ENCODE peak calls at places on chromosomes 5 and 9, in four cellular contexts. X, D, V and M are unnamed samples. For H3K27me3, the result is how much of the 10 kb centered on the place peaks cover.

GRCh38 chr5:135705230-135705631 is 126.4 kb upstream of the CXCL14 start:
- DNase-seq in D (no peak), X (no peak), V (no peak), M (no peak)

GRCh38 chr9:96117398-96118060 is 184.4 kb downstream of the HSD17B3 start:
- DNase-seq in D (no peak), X (no peak), V (no peak), M (no peak)

GRCh38 chr5:34918025-34918424 is 2.5 kb downstream of the BRIX1 start:
- DNase-seq in V (no peak), X (no peak), D (no peak), M (no peak)

GRCh38 chr5:120447706-120448239 is 16.3 kb upstream of the PRR16 start:
- DNase-seq in V (no peak), X (no peak), D (no peak), M (no peak)

GRCh38 chr9:22119537-22120167 is 110.5 kb upstream of the CDKN2B start:
- DNase-seq in V (no peak), X (no peak), D (no peak), M (no peak)

GRCh38 chr9:17005085-17005484 is 129.8 kb upstream of the CNTLN start:
- DNase-seq in D (peak), X (peak), V (peak), M (no peak)

GRCh38 chr9:96027271-96028131 is 152.0 kb downstream of the ERCC6L2 start:
- DNase-seq in D (peak), V (no peak), X (no peak), M (no peak)

GRCh38 chr5:146185161-146185560 is 2.7 kb upstream of the LARS1 start:
- DNase-seq in D (no peak), X (no peak), V (no peak), M (no peak)

GRCh38 chr9:136403538-136403914 is 3.6 kb upstream of the SNAPC4 start:
- DNase-seq in X (no peak), V (no peak), D (no peak), M (peak)

GRCh38 chr9:102273952-102274351 is 535.5 kb upstream of the GRIN3A start:
- DNase-seq in D (no peak), X (no peak), V (no peak), M (no peak)

GRCh38 chr5:150464554-150465012 is 15.0 kb upstream of the RPS14 start:
- DNase-seq in V (no peak), D (no peak), X (peak), M (no peak)

GRCh38 chr5:180491496-180491895 is 2.7 kb upstream of the CNOT6 start:
- DNase-seq in X (no peak), D (no peak), V (no peak), M (no peak)

GRCh38 chr5:137836301-137836700 is 31.4 kb upstream of the MYOT start:
- DNase-seq in V (no peak), D (no peak), X (no peak), M (no peak)

GRCh38 chr5:102018690-102019089 is 277.4 kb downstream of the SLCO4C1 start:
- DNase-seq in V (no peak), D (no peak), X (peak), M (no peak)

GRCh38 chr9:38182321-38182720 is 113.3 kb upstream of the SHB start:
- DNase-seq in X (no peak), V (no peak), D (peak), M (no peak)

GRCh38 chr5:140293091-140293996 is 9.6 kb downstream of the PFDN1 start:
- DNase-seq in D (no peak), V (no peak), X (no peak), M (no peak)

GRCh38 chr5:159877894-159878448 is 38.3 kb upstream of the ADRA1B start:
- DNase-seq in V (peak), X (peak), D (peak), M (no peak)

GRCh38 chr5:144433893-144434292 is 263.2 kb downstream of the KCTD16 start:
- DNase-seq in V (no peak), X (no peak), D (no peak), M (no peak)

GRCh38 chr5:141958113-141958512 is at the start of gene PCDH12:
- DNase-seq in D (peak), X (peak), V (no peak), M (no peak)

GRCh38 chr9:19741178-19741577 is 47.7 kb downstream of the SLC24A2 start:
- DNase-seq in X (no peak), V (no peak), D (no peak), M (no peak)

GRCh38 chr9:89740722-89741121 is 135.9 kb downstream of the GADD45G start:
- DNase-seq in V (peak), X (no peak), D (no peak), M (no peak)

GRCh38 chr5:157505496-157505895 is 45.5 kb downstream of the NIPAL4 start:
- DNase-seq in V (no peak), X (no peak), D (no peak), M (no peak)

GRCh38 chr9:98064623-98065392 is 8.3 kb downstream of the NANS start:
- DNase-seq in V (no peak), X (no peak), D (no peak), M (no peak)

GRCh38 chr5:138182808-138183207 is 3.9 kb downstream of the KIF20A start:
- DNase-seq in X (no peak), D (no peak), V (no peak), M (no peak)

GRCh38 chr9:123478160-123478559 is 122.2 kb downstream of the CRB2 start:
- DNase-seq in X (no peak), V (no peak), D (no peak), M (no peak)

GRCh38 chr5:174839196-174839595 is 114.8 kb downstream of the MSX2 start:
- DNase-seq in D (no peak), X (no peak), V (no peak), M (no peak)

GRCh38 chr9:72557549-72557948 is 36.1 kb downstream of the TMC1 start:
- DNase-seq in D (peak), X (peak), V (no peak), M (no peak)

GRCh38 chr5:154418344-154418820 is 27.4 kb upstream of the SAP30L start:
- DNase-seq in D (no peak), V (no peak), X (no peak), M (no peak)

GRCh38 chr9:133735894-133736293 is 2.3 kb downstream of the SARDH start:
- DNase-seq in V (no peak), D (no peak), X (no peak), M (no peak)

GRCh38 chr9:18595597-18595996 is 121.6 kb downstream of the ADAMTSL1 start:
- DNase-seq in V (no peak), D (no peak), X (no peak), M (no peak)

GRCh38 chr5:111556504-111556903 is 44.2 kb upstream of the STARD4 start:
- DNase-seq in D (no peak), V (no peak), X (no peak), M (no peak)

GRCh38 chr9:114300846-114301797 is 21.8 kb upstream of the ORM1 start:
- DNase-seq in X (peak), D (no peak), V (peak), M (no peak)

GRCh38 chr5:88683506-88684135 is 199.4 kb downstream of the MEF2C start:
- DNase-seq in X (no peak), D (no peak), V (no peak), M (peak)

DNA sequence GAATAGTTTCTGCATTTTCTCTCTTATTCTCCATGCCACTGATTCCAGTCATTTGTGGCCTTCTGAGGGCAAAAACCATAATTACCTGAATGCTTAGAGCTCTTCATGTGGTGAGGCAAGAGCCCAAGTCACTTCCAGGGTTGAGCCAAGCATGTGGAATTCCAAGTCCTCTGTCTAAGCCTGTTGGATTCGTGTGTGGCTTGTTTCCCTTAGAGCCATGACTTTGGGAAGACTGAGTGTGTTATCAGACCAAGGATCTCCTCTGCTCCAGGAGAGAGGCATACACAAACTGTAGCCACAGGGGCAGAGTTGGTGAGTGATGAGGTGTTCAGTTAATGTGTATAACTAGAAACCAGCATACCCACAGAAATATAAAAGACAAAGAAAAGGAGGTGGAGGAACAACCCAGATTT is 27.1 kb downstream of the SLC22A5 start:
- DNase-seq in D (no peak), X (no peak), V (no peak), M (no peak)
- TF ChIP-seq CTCF in D (no peak), X (no peak), V (no peak), M (no peak)

DNA sequence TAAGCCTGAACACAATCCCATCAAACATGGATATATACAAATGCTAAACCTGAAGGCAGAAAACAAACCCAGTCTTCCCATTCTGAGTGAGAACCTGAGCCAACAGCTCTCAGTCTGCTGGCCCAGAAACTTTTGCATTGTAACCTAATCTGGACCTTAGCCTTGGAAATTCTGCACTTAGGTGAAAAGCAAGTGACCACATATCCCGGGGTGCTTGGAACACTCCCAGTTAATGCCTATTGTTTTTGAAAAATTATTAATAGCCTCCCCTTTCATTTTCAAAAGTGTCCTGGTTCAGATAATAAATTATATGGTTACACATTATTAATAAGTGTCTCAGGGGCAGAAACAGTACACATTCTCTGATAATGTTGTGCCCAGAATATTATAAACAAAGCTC is 228.3 kb upstream of the TARS1 start:
- DNase-seq in X (no peak), D (no peak), V (no peak), M (no peak)
- H3K27me3 ChIP-seq in X (under half), D (under half), V (under half), M (under half)

DNA sequence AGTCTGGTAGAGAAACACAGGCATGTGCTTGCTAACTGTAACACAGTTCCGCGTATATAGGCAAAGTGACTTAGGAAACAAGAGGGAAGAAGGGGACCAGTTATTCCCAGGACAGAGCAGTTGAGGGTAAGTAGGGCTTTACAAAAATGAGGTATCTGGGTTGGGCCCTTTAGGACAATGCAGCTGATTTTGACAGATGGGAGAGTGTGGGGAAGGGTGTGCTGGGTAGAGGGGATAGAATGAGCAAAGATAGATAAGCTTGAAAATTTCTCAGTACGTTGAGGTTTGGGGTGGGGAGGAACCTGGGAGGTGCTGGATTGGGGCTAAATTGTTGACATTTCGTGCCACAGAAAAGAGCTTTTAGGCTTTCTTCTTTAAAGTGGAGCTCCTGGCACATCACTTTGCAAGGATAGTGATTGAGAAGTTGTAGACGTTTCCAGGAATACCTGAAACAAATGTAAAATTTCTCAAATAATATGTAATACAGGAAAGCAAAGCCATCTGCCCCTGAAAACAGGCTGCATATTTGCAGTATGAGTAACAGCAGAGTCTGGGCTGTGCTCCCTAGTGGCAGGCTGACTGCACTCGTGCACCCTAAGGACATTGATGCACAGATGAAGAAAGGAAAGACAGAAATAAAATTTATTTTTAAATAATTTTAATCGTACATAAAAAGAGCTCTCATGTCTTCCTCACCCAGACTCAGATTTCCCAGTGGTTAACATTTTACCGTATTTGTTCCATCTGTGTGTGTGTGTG is 145.0 kb upstream of the DMRT1 start:
- DNase-seq in D (no peak), X (peak), V (no peak), M (no peak)
- TF ChIP-seq CTCF in D (no peak), X (no peak), V (no peak), M (no peak)

GRCh38 chr9:23849379-23849778 is 23.3 kb upstream of the ELAVL2 start:
- DNase-seq in X (no peak), D (no peak), V (no peak), M (no peak)
- H3K27me3 ChIP-seq in X (under half), D (under half), V (under half), M (under half)

GRCh38 chr5:82246960-82247574 is 31.1 kb downstream of the RPS23 start:
- DNase-seq in D (no peak), X (no peak), V (no peak), M (no peak)

GRCh38 chr5:82244151-82244550 is 34.0 kb downstream of the RPS23 start:
- DNase-seq in X (no peak), V (no peak), D (no peak), M (no peak)

DNA sequence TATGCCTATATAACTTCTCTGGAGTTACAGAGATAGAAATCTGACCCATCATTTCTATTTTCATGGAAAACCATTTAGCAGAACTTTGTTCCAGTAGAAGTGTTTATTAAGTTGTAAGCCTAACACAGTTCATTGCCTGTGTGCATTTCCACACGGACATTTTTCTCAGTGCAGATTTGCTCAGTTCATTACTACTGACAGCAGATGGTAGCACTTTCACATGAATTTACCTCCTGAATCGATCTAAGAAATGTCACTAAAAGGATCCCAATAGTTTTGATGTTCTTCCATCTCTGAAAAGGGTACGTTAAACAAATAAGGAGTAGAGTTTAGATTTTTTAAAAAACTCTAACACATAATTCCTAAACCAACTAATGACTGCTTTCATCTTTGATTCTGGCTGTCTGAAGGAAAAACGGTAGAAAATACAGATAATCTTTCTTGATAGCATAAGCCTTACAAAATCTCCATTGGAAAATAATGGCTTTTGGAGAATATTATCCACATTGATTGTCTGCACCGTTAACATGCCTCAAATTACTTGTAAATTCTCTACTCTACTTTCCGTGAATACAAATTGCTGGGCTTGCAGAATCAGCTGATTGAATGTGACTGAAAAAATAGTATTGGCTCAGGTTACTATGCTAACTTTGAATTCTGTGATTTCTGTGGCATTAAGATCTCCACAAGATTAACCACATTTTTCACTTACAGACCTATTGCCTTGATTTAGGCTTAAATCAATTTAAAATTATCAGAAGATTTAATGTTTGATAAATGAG is 33.1 kb downstream of the RPS23 start:
- DNase-seq in V (no peak), X (no peak), D (no peak), M (no peak)
- TF ChIP-seq CTCF in V (no peak), X (no peak), D (peak), M (no peak)

GRCh38 chr9:81543695-81544094 is 145.7 kb downstream of the TLE1 start:
- DNase-seq in V (no peak), D (no peak), X (no peak), M (no peak)
- H3K27me3 ChIP-seq in V (under half), D (under half), X (under half), M (under half)

GRCh38 chr9:125479846-125480615 is 218.4 kb downstream of the GAPVD1 start:
- DNase-seq in V (no peak), D (no peak), X (no peak), M (no peak)
- TF ChIP-seq CTCF in V (no peak), D (no peak), X (no peak), M (no peak)

GRCh38 chr5:82570-82969 is 9.4 kb upstream of the PLEKHG4B start:
- DNase-seq in V (no peak), D (no peak), X (no peak), M (no peak)
- H3K27me3 ChIP-seq in V (under half), D (under half), X (under half), M (under half)

GRCh38 chr5:71569748-71570509 is 17.2 kb upstream of the MCCC2 start:
- DNase-seq in D (no peak), V (no peak), X (no peak), M (no peak)

GRCh38 chr5:71576241-71576640 is 10.9 kb upstream of the MCCC2 start:
- DNase-seq in X (no peak), V (no peak), D (no peak), M (no peak)

DNA sequence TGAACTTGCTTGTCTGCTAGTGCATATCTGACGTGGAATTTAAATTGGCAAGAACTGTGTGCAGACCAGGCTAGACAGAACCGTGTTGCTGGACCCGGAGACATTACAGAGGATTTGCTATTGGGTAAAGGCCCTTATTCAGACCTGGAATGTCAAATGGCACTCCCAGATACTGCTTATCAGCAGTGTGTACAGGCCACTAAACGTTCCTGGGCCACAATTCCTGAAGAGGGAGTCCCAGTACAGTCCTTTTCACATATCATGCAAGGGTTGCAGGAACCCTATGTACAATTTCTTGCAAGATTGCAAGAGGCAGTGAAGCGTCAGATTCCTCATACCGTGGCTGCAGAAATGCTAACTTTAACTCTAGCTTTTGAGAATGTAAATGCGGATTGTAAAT is 13.5 kb upstream of the MCCC2 start:
- DNase-seq in X (no peak), D (peak), V (no peak), M (no peak)
- TF ChIP-seq CTCF in X (no peak), D (peak), V (no peak), M (no peak)